ENCODE peak calls at places on chromosomes 7 and 10, in eight cellular contexts. R is GM13976; X is activated gamma-delta T cell treated with Interleukin-2 at 50 U/mL for 16 hours; P is WTC11; M is breast epithelium; B is naive B cell; H is activated naive CD4-positive, alpha-beta T cell; C is hepatocyte. A is an unnamed sample.

GRCh38 chr10:522350-522749 is 167.1 kb downstream of the DIP2C start:
- DNase-seq in P (no peak), H (no peak), B (no peak), X (no peak), C (no peak), R (no peak), M (no peak), A (no peak)

GRCh38 chr10:104052351-104052885 is 33.3 kb downstream of the COL17A1 start:
- DNase-seq in M (no peak), X (no peak), R (no peak), H (no peak), C (peak), P (no peak), B (no peak), A (no peak)

GRCh38 chr7:22649686-22650085 is 77.3 kb upstream of the IL6 start:
- DNase-seq in B (no peak), P (no peak), C (no peak), H (no peak), X (no peak), M (no peak), R (no peak), A (no peak)

GRCh38 chr7:23907012-23907411 is 197.0 kb downstream of the STK31 start:
- DNase-seq in R (no peak), B (no peak), C (no peak), P (no peak), H (no peak), M (no peak), X (no peak), A (no peak)

GRCh38 chr7:66352071-66352470 is 146.9 kb downstream of the TPST1 start:
- DNase-seq in R (peak), M (no peak), P (peak), X (no peak), C (peak), H (no peak), B (no peak), A (peak)

GRCh38 chr7:110205899-110206298 is 885.0 kb upstream of the LRRN3 start:
- DNase-seq in B (no peak), R (no peak), X (no peak), C (peak), P (no peak), M (no peak), H (no peak), A (no peak)

GRCh38 chr10:132906836-132907235 is 35.5 kb downstream of the CFAP46 start:
- DNase-seq in R (no peak), P (peak), B (no peak), X (no peak), M (no peak), H (no peak), C (no peak), A (no peak)

GRCh38 chr10:66755474-66755873 is 170.4 kb upstream of the LRRTM3 start:
- DNase-seq in B (no peak), M (no peak), X (no peak), C (no peak), R (no peak), H (no peak), P (no peak), A (no peak)

GRCh38 chr10:29140991-29141390 is 147.9 kb upstream of the LYZL1 start:
- DNase-seq in H (no peak), X (no peak), B (no peak), C (no peak), P (no peak), R (no peak), M (no peak), A (no peak)

GRCh38 chr10:51698473-51699063 is 827 bp downstream of the CSTF2T start:
- DNase-seq in R (no peak), X (no peak), P (no peak), M (no peak), B (no peak), H (no peak), C (no peak), A (no peak)

GRCh38 chr10:75469018-75469616 is 37.7 kb downstream of the LRMDA start:
- DNase-seq in B (no peak), H (no peak), M (no peak), X (no peak), R (no peak), P (no peak), C (peak), A (no peak)

GRCh38 chr7:153193144-153193595 is 433.6 kb downstream of the ACTR3B start:
- DNase-seq in C (peak), H (no peak), R (peak), B (no peak), M (no peak), P (peak), X (no peak), A (peak)

GRCh38 chr10:100670828-100671479 is 74.4 kb upstream of the PAX2 start:
- DNase-seq in M (no peak), B (peak), H (peak), R (peak), P (peak), C (peak), X (peak), A (peak)

GRCh38 chr7:77746164-77746823 is 50.0 kb downstream of the RSBN1L start:
- DNase-seq in C (no peak), P (no peak), R (no peak), X (no peak), B (no peak), M (no peak), H (no peak), A (no peak)

GRCh38 chr7:135998081-135998480 is 20.9 kb upstream of the MTPN start:
- DNase-seq in R (no peak), C (no peak), B (no peak), P (no peak), H (no peak), M (no peak), X (no peak), A (no peak)

GRCh38 chr7:106794276-106795136 is 70.6 kb upstream of the PIK3CG start:
- DNase-seq in C (no peak), R (no peak), H (no peak), P (no peak), M (no peak), B (no peak), X (no peak), A (no peak)

GRCh38 chr10:91953600-91954140 is 30.1 kb downstream of the BTAF1 start:
- DNase-seq in H (no peak), X (no peak), R (no peak), P (no peak), B (no peak), C (no peak), M (no peak), A (no peak)

GRCh38 chr10:79387974-79388850 is 40.9 kb downstream of the PPIF start:
- DNase-seq in C (no peak), X (peak), B (no peak), H (no peak), M (peak), P (no peak), R (peak), A (no peak)

GRCh38 chr10:124298891-124299290 is 119.8 kb downstream of the OAT start:
- DNase-seq in R (no peak), H (no peak), B (no peak), M (no peak), P (no peak), X (no peak), C (no peak), A (no peak)

GRCh38 chr10:35898722-35899485 is 256.8 kb upstream of the FZD8 start:
- DNase-seq in H (no peak), M (peak), P (no peak), R (no peak), B (no peak), X (no peak), C (no peak), A (no peak)

GRCh38 chr7:93574646-93575554 is at the start of gene CALCR:
- DNase-seq in H (no peak), P (peak), C (peak), X (no peak), M (no peak), R (no peak), B (no peak), A (no peak)

GRCh38 chr10:109934958-109935793 is 11.9 kb upstream of the XPNPEP1 start:
- DNase-seq in R (no peak), M (no peak), C (no peak), X (no peak), P (peak), H (no peak), B (no peak), A (no peak)

GRCh38 chr7:30503273-30504212 is 1.1 kb downstream of the GGCT start:
- DNase-seq in M (no peak), P (no peak), B (no peak), R (no peak), X (no peak), C (no peak), H (no peak), A (no peak)

GRCh38 chr7:44918029-44918428 is 32.7 kb upstream of the PURB start:
- DNase-seq in R (no peak), X (no peak), P (no peak), M (no peak), B (no peak), H (no peak), C (no peak), A (no peak)

GRCh38 chr7:105234886-105235285 is 153.8 kb downstream of the SRPK2 start:
- DNase-seq in H (no peak), M (no peak), C (no peak), R (no peak), X (no peak), P (no peak), B (no peak), A (no peak)

GRCh38 chr7:66110861-66111260 is 3.8 kb upstream of the CRCP start:
- DNase-seq in C (no peak), P (no peak), R (no peak), X (no peak), B (no peak), M (no peak), H (no peak), A (no peak)

A was measured in GM20000.